ENCODE peak calls at places on chromosomes 7 and 10, in nine cellular contexts. One of them, this sample, is unnamed.

GRCh38 chr7:155466814-155467675 is 9.1 kb downstream of the EN2 start:
- DNase-seq in A549: no peak
- DNase-seq in GM23338: peak; percentile 95
- DNase-seq in PC-9: no peak
- DNase-seq in upper lobe of left lung: no peak
- DNase-seq in PC-3: no peak
- DNase-seq in cardiac muscle cell: no peak
- DNase-seq in fibroblast of lung: no peak
- DNase-seq in Peyer's patch: peak; percentile 49
- DNase-seq in this sample: peak; percentile 95

GRCh38 chr7:66250711-66251110 is 45.6 kb downstream of the TPST1 start:
- DNase-seq in cardiac muscle cell: peak; percentile 87
- DNase-seq in PC-3: peak; percentile 67
- DNase-seq in A549: peak; percentile 79
- DNase-seq in Peyer's patch: no peak
- DNase-seq in fibroblast of lung: peak; percentile 72
- DNase-seq in GM23338: no peak
- DNase-seq in upper lobe of left lung: no peak
- DNase-seq in PC-9: no peak
- DNase-seq in this sample: no peak

GRCh38 chr7:151845412-151846205 is 31.3 kb downstream of the PRKAG2 start:
- DNase-seq in PC-3: no peak
- DNase-seq in A549: no peak
- DNase-seq in upper lobe of left lung: no peak
- DNase-seq in fibroblast of lung: no peak
- DNase-seq in Peyer's patch: no peak
- DNase-seq in GM23338: no peak
- DNase-seq in PC-9: no peak
- DNase-seq in cardiac muscle cell: no peak
- DNase-seq in this sample: no peak

GRCh38 chr7:144720139-144720538 is 115.7 kb downstream of the TPK1 start:
- DNase-seq in GM23338: peak; percentile 70
- DNase-seq in PC-3: peak; percentile 89
- DNase-seq in PC-9: peak; percentile 44
- DNase-seq in fibroblast of lung: peak; percentile 6
- DNase-seq in A549: no peak
- DNase-seq in cardiac muscle cell: peak; percentile 9
- DNase-seq in Peyer's patch: no peak
- DNase-seq in upper lobe of left lung: no peak
- DNase-seq in this sample: peak; percentile 79

GRCh38 chr10:84233940-84234339 is 7.4 kb downstream of the LRIT1 start:
- DNase-seq in GM23338: no peak
- DNase-seq in upper lobe of left lung: no peak
- DNase-seq in PC-3: no peak
- DNase-seq in A549: no peak
- DNase-seq in Peyer's patch: no peak
- DNase-seq in PC-9: no peak
- DNase-seq in cardiac muscle cell: no peak
- DNase-seq in fibroblast of lung: no peak
- DNase-seq in this sample: no peak

GRCh38 chr7:103011650-103012049 is 62.9 kb downstream of the FBXL13 start:
- DNase-seq in PC-3: peak; percentile 30
- DNase-seq in GM23338: no peak
- DNase-seq in Peyer's patch: no peak
- DNase-seq in A549: no peak
- DNase-seq in upper lobe of left lung: no peak
- DNase-seq in cardiac muscle cell: peak; percentile 24
- DNase-seq in PC-9: no peak
- DNase-seq in fibroblast of lung: peak; percentile 57
- DNase-seq in this sample: no peak

GRCh38 chr7:140316165-140316661 is 82.1 kb downstream of the SLC37A3 start:
- DNase-seq in cardiac muscle cell: peak; percentile 71
- DNase-seq in fibroblast of lung: peak; percentile 62
- DNase-seq in GM23338: no peak
- DNase-seq in PC-9: peak; percentile 74
- DNase-seq in A549: peak; percentile 79
- DNase-seq in Peyer's patch: peak; percentile 67
- DNase-seq in PC-3: peak; percentile 90
- DNase-seq in upper lobe of left lung: peak; percentile 87
- DNase-seq in this sample: no peak

GRCh38 chr7:68770649-68771048 is 827.6 kb upstream of the AUTS2 start:
- DNase-seq in fibroblast of lung: no peak
- DNase-seq in PC-3: no peak
- DNase-seq in Peyer's patch: no peak
- DNase-seq in A549: no peak
- DNase-seq in GM23338: no peak
- DNase-seq in upper lobe of left lung: no peak
- DNase-seq in PC-9: no peak
- DNase-seq in cardiac muscle cell: peak; percentile 4
- DNase-seq in this sample: no peak

GRCh38 chr7:35752727-35753126 is 48.1 kb upstream of the SEPTIN7 start:
- DNase-seq in fibroblast of lung: no peak
- DNase-seq in upper lobe of left lung: no peak
- DNase-seq in PC-9: no peak
- DNase-seq in Peyer's patch: no peak
- DNase-seq in PC-3: no peak
- DNase-seq in GM23338: no peak
- DNase-seq in cardiac muscle cell: no peak
- DNase-seq in A549: no peak
- DNase-seq in this sample: no peak

GRCh38 chr7:70313251-70313650 is 715.0 kb downstream of the AUTS2 start:
- DNase-seq in cardiac muscle cell: no peak
- DNase-seq in GM23338: peak; percentile 24
- DNase-seq in PC-9: no peak
- DNase-seq in A549: no peak
- DNase-seq in Peyer's patch: no peak
- DNase-seq in fibroblast of lung: no peak
- DNase-seq in PC-3: no peak
- DNase-seq in upper lobe of left lung: no peak
- DNase-seq in this sample: no peak

GRCh38 chr10:16976803-16977202 is 152.8 kb downstream of the CUBN start:
- DNase-seq in A549: no peak
- DNase-seq in PC-9: no peak
- DNase-seq in GM23338: no peak
- DNase-seq in PC-3: no peak
- DNase-seq in upper lobe of left lung: no peak
- DNase-seq in Peyer's patch: no peak
- DNase-seq in cardiac muscle cell: no peak
- DNase-seq in fibroblast of lung: no peak
- DNase-seq in this sample: no peak

GRCh38 chr7:110921478-110922210 is 169.3 kb upstream of the LRRN3 start:
- DNase-seq in A549: no peak
- DNase-seq in fibroblast of lung: peak; percentile 56
- DNase-seq in PC-3: no peak
- DNase-seq in Peyer's patch: no peak
- DNase-seq in GM23338: no peak
- DNase-seq in PC-9: no peak
- DNase-seq in cardiac muscle cell: peak; percentile 37
- DNase-seq in upper lobe of left lung: no peak
- DNase-seq in this sample: no peak

GRCh38 chr7:123649956-123650355 is 5.7 kb upstream of the LMOD2 start:
- DNase-seq in PC-9: no peak
- DNase-seq in cardiac muscle cell: peak; percentile 60
- DNase-seq in GM23338: no peak
- DNase-seq in fibroblast of lung: peak; percentile 28
- DNase-seq in upper lobe of left lung: no peak
- DNase-seq in Peyer's patch: no peak
- DNase-seq in PC-3: peak; percentile 49
- DNase-seq in A549: no peak
- DNase-seq in this sample: no peak

GRCh38 chr10:58868736-58869435 is 307.6 kb upstream of the PHYHIPL start:
- DNase-seq in cardiac muscle cell: no peak
- DNase-seq in A549: no peak
- DNase-seq in GM23338: no peak
- DNase-seq in PC-3: no peak
- DNase-seq in Peyer's patch: no peak
- DNase-seq in fibroblast of lung: no peak
- DNase-seq in PC-9: no peak
- DNase-seq in upper lobe of left lung: no peak
- DNase-seq in this sample: no peak

GRCh38 chr7:79553811-79554555 is 100.5 kb upstream of the MAGI2 start:
- DNase-seq in Peyer's patch: no peak
- DNase-seq in A549: peak; percentile 29
- DNase-seq in fibroblast of lung: peak; percentile 66
- DNase-seq in upper lobe of left lung: no peak
- DNase-seq in cardiac muscle cell: peak; percentile 49
- DNase-seq in PC-3: peak; percentile 81
- DNase-seq in GM23338: no peak
- DNase-seq in PC-9: no peak
- DNase-seq in this sample: no peak

GRCh38 chr7:82249979-82250378 is 193.6 kb downstream of the CACNA2D1 start:
- DNase-seq in GM23338: no peak
- DNase-seq in fibroblast of lung: no peak
- DNase-seq in A549: no peak
- DNase-seq in upper lobe of left lung: no peak
- DNase-seq in Peyer's patch: no peak
- DNase-seq in PC-3: no peak
- DNase-seq in cardiac muscle cell: no peak
- DNase-seq in PC-9: no peak
- DNase-seq in this sample: no peak

GRCh38 chr7:106862317-106863183 is 2.5 kb upstream of the PIK3CG start:
- DNase-seq in PC-3: no peak
- DNase-seq in upper lobe of left lung: no peak
- DNase-seq in cardiac muscle cell: peak; percentile 55
- DNase-seq in A549: no peak
- DNase-seq in GM23338: no peak
- DNase-seq in fibroblast of lung: peak; percentile 25
- DNase-seq in PC-9: no peak
- DNase-seq in Peyer's patch: no peak
- DNase-seq in this sample: no peak

DNA sequence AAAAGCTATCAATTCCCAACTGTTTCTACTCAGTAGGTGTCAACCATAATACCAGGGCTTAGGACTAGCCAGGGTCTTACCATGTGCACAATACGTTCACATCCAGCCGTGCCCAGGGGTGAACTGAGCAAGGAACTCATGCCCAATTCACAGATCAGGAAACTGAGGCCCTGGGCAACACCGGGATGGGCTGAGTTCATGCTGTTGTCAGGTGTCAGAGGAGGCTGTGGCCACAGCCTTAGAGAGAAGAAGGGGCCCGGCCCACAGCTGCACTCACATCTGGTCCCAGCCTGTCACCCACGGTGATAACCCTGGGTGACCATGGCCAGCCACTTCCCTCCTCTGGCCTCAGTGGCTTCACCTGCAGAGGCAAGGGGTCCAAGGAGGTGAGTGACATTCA is 92.0 kb downstream of the FAM53B start:
- DNase-seq in GM23338: no peak
- DNase-seq in PC-3: no peak
- DNase-seq in fibroblast of lung: no peak
- DNase-seq in cardiac muscle cell: no peak
- DNase-seq in PC-9: no peak
- DNase-seq in upper lobe of left lung: no peak
- DNase-seq in A549: no peak
- DNase-seq in Peyer's patch: no peak
- DNase-seq in this sample: no peak
- H3K4me1 ChIP-seq in GM23338: peaks cover 13% of the 10 kb centered on the region
- H3K4me1 ChIP-seq in PC-3: no peaks in the 10 kb centered on the region
- H3K4me1 ChIP-seq in fibroblast of lung: peaks cover 19% of the 10 kb centered on the region
- H3K4me1 ChIP-seq in cardiac muscle cell: peaks cover 14% of the 10 kb centered on the region
- H3K4me1 ChIP-seq in PC-9: peaks cover 2% of the 10 kb centered on the region
- H3K4me1 ChIP-seq in upper lobe of left lung: peaks cover 71% of the 10 kb centered on the region
- H3K4me1 ChIP-seq in A549: peaks cover 4% of the 10 kb centered on the region
- H3K4me1 ChIP-seq in Peyer's patch: peaks cover 7% of the 10 kb centered on the region
- H3K4me1 ChIP-seq in this sample: no peaks in the 10 kb centered on the region

GRCh38 chr7:46024263-46024916 is 103.3 kb upstream of the IGFBP3 start:
- DNase-seq in PC-9: no peak
- DNase-seq in A549: no peak
- DNase-seq in cardiac muscle cell: no peak
- DNase-seq in GM23338: no peak
- DNase-seq in fibroblast of lung: no peak
- DNase-seq in upper lobe of left lung: no peak
- DNase-seq in PC-3: no peak
- DNase-seq in Peyer's patch: no peak
- DNase-seq in this sample: no peak
- H3K4me3 ChIP-seq in PC-9: no peak overlapping the region
- H3K4me3 ChIP-seq in A549: no peak overlapping the region
- H3K4me3 ChIP-seq in cardiac muscle cell: no peak overlapping the region
- H3K4me3 ChIP-seq in GM23338: no peak overlapping the region
- H3K4me3 ChIP-seq in fibroblast of lung: no peak overlapping the region
- H3K4me3 ChIP-seq in upper lobe of left lung: no peak overlapping the region
- H3K4me3 ChIP-seq in PC-3: no peak overlapping the region
- H3K4me3 ChIP-seq in Peyer's patch: no peak overlapping the region
- H3K4me3 ChIP-seq in this sample: no peak overlapping the region

GRCh38 chr10:61024801-61025201 is 80.8 kb upstream of the RHOBTB1 start:
- DNase-seq in GM23338: peak; percentile 73
- DNase-seq in fibroblast of lung: peak; percentile 33
- DNase-seq in PC-9: no peak
- DNase-seq in Peyer's patch: no peak
- DNase-seq in PC-3: peak; percentile 65
- DNase-seq in upper lobe of left lung: no peak
- DNase-seq in A549: peak; percentile 19
- DNase-seq in cardiac muscle cell: peak; percentile 38
- DNase-seq in this sample: peak; percentile 74
- TF ChIP-seq CTCF in GM23338: peak; percentile 69
- TF ChIP-seq CTCF in fibroblast of lung: peak; percentile 85
- TF ChIP-seq CTCF in PC-9: peak; percentile 72
- TF ChIP-seq CTCF in Peyer's patch: peak; percentile 40
- TF ChIP-seq CTCF in PC-3: peak; percentile 99
- TF ChIP-seq CTCF in upper lobe of left lung: peak; percentile 24
- TF ChIP-seq CTCF in A549: peak; percentile 41
- TF ChIP-seq CTCF in cardiac muscle cell: peak; percentile 82
- TF ChIP-seq CTCF in this sample: peak; percentile 93

DNA sequence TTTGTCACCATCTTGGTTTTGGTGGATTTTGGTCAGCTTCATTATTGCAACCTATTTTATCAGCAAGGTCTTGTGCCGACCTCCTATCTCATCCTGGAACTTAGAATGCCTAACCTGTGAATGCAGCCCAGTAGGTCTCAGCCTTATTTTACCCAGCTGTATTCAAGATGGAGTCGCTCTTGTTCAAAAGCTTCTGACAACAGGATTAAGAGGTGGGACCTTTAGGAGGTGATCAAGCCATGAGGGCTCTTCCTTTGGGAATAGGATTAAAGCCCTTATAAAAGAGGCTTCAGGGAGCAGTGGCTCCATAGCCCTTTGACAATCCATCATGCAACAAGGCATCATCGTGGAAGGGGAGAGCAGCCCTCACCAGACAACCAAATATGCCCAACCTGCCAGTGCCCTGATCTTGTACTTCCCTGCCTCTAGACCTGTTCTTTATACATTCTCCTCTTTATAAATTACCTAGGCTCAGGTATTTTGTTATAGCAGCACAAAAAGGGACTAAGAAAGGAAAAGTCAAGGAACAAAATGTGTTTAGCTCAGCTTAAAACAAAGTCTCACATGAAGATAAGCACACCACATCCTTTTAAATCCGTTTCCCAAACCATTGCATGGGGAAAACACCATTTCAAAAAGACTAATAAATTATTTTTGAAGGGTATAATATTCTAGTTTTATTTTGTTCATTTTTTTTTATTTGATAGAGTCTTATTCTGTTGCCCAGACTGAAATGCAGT is 8.5 kb upstream of the MAP3K8 start:
- DNase-seq in Peyer's patch: no peak
- DNase-seq in upper lobe of left lung: no peak
- DNase-seq in A549: no peak
- DNase-seq in cardiac muscle cell: no peak
- DNase-seq in PC-9: no peak
- DNase-seq in GM23338: no peak
- DNase-seq in PC-3: no peak
- DNase-seq in fibroblast of lung: no peak
- DNase-seq in this sample: no peak
- H3K4me1 ChIP-seq in Peyer's patch: no peaks in the 10 kb centered on the region
- H3K4me1 ChIP-seq in upper lobe of left lung: peaks cover 25% of the 10 kb centered on the region
- H3K4me1 ChIP-seq in A549: peaks cover 42% of the 10 kb centered on the region
- H3K4me1 ChIP-seq in cardiac muscle cell: peaks cover 6% of the 10 kb centered on the region
- H3K4me1 ChIP-seq in PC-9: peaks cover 39% of the 10 kb centered on the region
- H3K4me1 ChIP-seq in GM23338: peaks cover 28% of the 10 kb centered on the region
- H3K4me1 ChIP-seq in PC-3: peaks cover 19% of the 10 kb centered on the region
- H3K4me1 ChIP-seq in fibroblast of lung: peaks cover 6% of the 10 kb centered on the region
- H3K4me1 ChIP-seq in this sample: peaks cover 8% of the 10 kb centered on the region

GRCh38 chr7:522071-522937 is 2.7 kb upstream of the PDGFA start:
- DNase-seq in upper lobe of left lung: peak; percentile 57
- DNase-seq in cardiac muscle cell: peak; percentile 60
- DNase-seq in PC-9: peak; percentile 66
- DNase-seq in A549: no peak
- DNase-seq in Peyer's patch: peak; percentile 75
- DNase-seq in GM23338: peak; percentile 55
- DNase-seq in PC-3: peak; percentile 37
- DNase-seq in fibroblast of lung: peak; percentile 29
- DNase-seq in this sample: peak; percentile 73
- H3K4me3 ChIP-seq in upper lobe of left lung: peak overlapping the region; percentile 52
- H3K4me3 ChIP-seq in cardiac muscle cell: peak overlapping the region; percentile 27
- H3K4me3 ChIP-seq in PC-9: peak overlapping the region; percentile 45
- H3K4me3 ChIP-seq in A549: peak overlapping the region; percentile 42
- H3K4me3 ChIP-seq in Peyer's patch: peak overlapping the region; percentile 68
- H3K4me3 ChIP-seq in GM23338: peak overlapping the region; percentile 67
- H3K4me3 ChIP-seq in PC-3: peak overlapping the region; percentile 69
- H3K4me3 ChIP-seq in fibroblast of lung: no peak overlapping the region
- H3K4me3 ChIP-seq in this sample: peak overlapping the region; percentile 29